ENCODE peak calls at places on chromosomes 4 and X, in six cellular contexts. C is adipocyte, B is Peyer's patch, Q is astrocyte, L is HepG2, H is transverse colon. Y is an unnamed sample.

GRCh38 chr4:105966046-105966445 is 70.8 kb downstream of the NPNT start:
- DNase-seq in H (no peak), B (no peak), L (no peak), Q (peak), C (peak), Y (no peak)

GRCh38 chrX:140526138-140526537 is 21.3 kb upstream of the SOX3 start:
- DNase-seq in C (no peak), B (no peak), H (no peak), Q (peak), L (no peak), Y (no peak)

GRCh38 chr4:85565761-85566480 is 91.0 kb downstream of the ARHGAP24 start:
- DNase-seq in L (no peak), B (no peak), Q (peak), H (no peak), C (peak), Y (no peak)

GRCh38 chrX:23292979-23293651 is 41.5 kb upstream of the PTCHD1 start:
- DNase-seq in Q (peak), L (no peak), B (no peak), C (no peak), H (no peak), Y (no peak)

GRCh38 chr4:184727430-184727829 is 6.5 kb downstream of the CENPU start:
- DNase-seq in L (no peak), Q (no peak), B (no peak), H (no peak), C (no peak), Y (no peak)

GRCh38 chr4:88803600-88804096 is 106.0 kb upstream of the NAP1L5 start:
- DNase-seq in C (peak), Q (peak), H (peak), B (no peak), L (no peak), Y (no peak)

GRCh38 chr4:38106301-38106700 is 146.1 kb downstream of the PTTG2 start:
- DNase-seq in L (no peak), B (no peak), H (no peak), C (no peak), Q (peak), Y (no peak)

GRCh38 chr4:99723555-99724450 is 66.2 kb upstream of the C4orf54 start:
- DNase-seq in C (peak), H (peak), L (peak), Q (peak), B (no peak), Y (no peak)

GRCh38 chr4:108287834-108288413 is 119.2 kb upstream of the LEF1 start:
- DNase-seq in C (no peak), B (no peak), Q (no peak), H (no peak), L (no peak), Y (no peak)

GRCh38 chrX:39953879-39954278 is 143.9 kb downstream of the BCOR start:
- DNase-seq in B (no peak), L (peak), Q (peak), C (peak), H (peak), Y (no peak)

GRCh38 chr4:123609829-123610228 is 213.2 kb downstream of the SPRY1 start:
- DNase-seq in L (no peak), H (no peak), B (no peak), C (no peak), Q (no peak), Y (no peak)

GRCh38 chr4:153074501-153075255 is 129.6 kb upstream of the TRIM2 start:
- DNase-seq in L (no peak), C (peak), Q (peak), B (no peak), H (no peak), Y (no peak)

GRCh38 chr4:2081540-2081939 is 22.4 kb downstream of the NAT8L start:
- DNase-seq in H (no peak), C (no peak), L (no peak), B (no peak), Q (no peak), Y (no peak)

GRCh38 chr4:122364700-122365404 is 14.0 kb upstream of the ADAD1 start:
- DNase-seq in Q (no peak), C (no peak), H (peak), L (peak), B (no peak), Y (peak)

GRCh38 chrX:105527759-105528158 is 294.6 kb upstream of the NRK start:
- DNase-seq in Q (peak), C (peak), H (no peak), B (no peak), L (no peak), Y (no peak)

GRCh38 chrX:42274151-42274550 is 350.8 kb upstream of the CASK start:
- DNase-seq in H (no peak), C (no peak), L (no peak), B (no peak), Q (no peak), Y (no peak)

GRCh38 chr4:4789462-4789861 is 70.0 kb upstream of the MSX1 start:
- DNase-seq in L (no peak), B (no peak), Q (no peak), C (no peak), H (no peak), Y (no peak)

GRCh38 chr4:83109480-83110221 is 4.9 kb downstream of the PLAC8 start:
- DNase-seq in C (peak), H (peak), Q (no peak), L (no peak), B (peak), Y (no peak)

GRCh38 chr4:173217727-173218126 is 49.1 kb downstream of the GALNT7 start:
- DNase-seq in C (peak), L (no peak), H (no peak), Q (peak), B (no peak), Y (no peak)

GRCh38 chr4:145861331-145862318 is 77.0 kb downstream of the ZNF827 start:
- DNase-seq in Q (peak), C (no peak), B (no peak), L (no peak), H (no peak), Y (no peak)

GRCh38 chrX:960821-961220 is 251.6 kb downstream of the CRLF2 start:
- DNase-seq in L (no peak), C (no peak), H (no peak), B (no peak), Q (no peak), Y (no peak)

GRCh38 chr4:184617611-184618196 is 31.5 kb downstream of the CASP3 start:
- DNase-seq in C (no peak), Q (no peak), L (no peak), B (no peak), H (peak), Y (no peak)

GRCh38 chr4:57131849-57132745 is 21.9 kb upstream of the IGFBP7 start:
- DNase-seq in C (peak), B (no peak), L (peak), Q (peak), H (no peak), Y (no peak)

GRCh38 chr4:92447265-92447905 is 143.6 kb downstream of the GRID2 start:
- DNase-seq in H (no peak), Q (no peak), L (no peak), C (no peak), B (no peak), Y (no peak)

GRCh38 chrX:17547658-17548057 is 172.7 kb downstream of the NHS start:
- DNase-seq in L (peak), B (no peak), H (peak), Q (peak), C (peak), Y (no peak)

GRCh38 chrX:73812256-73812655 is 249.3 kb downstream of the CHIC1 start:
- DNase-seq in B (no peak), L (no peak), C (no peak), Q (no peak), H (no peak), Y (no peak)
- H3K4me3 ChIP-seq in B (no peak), L (no peak), C (no peak), Q (no peak), H (no peak), Y (no peak)

DNA sequence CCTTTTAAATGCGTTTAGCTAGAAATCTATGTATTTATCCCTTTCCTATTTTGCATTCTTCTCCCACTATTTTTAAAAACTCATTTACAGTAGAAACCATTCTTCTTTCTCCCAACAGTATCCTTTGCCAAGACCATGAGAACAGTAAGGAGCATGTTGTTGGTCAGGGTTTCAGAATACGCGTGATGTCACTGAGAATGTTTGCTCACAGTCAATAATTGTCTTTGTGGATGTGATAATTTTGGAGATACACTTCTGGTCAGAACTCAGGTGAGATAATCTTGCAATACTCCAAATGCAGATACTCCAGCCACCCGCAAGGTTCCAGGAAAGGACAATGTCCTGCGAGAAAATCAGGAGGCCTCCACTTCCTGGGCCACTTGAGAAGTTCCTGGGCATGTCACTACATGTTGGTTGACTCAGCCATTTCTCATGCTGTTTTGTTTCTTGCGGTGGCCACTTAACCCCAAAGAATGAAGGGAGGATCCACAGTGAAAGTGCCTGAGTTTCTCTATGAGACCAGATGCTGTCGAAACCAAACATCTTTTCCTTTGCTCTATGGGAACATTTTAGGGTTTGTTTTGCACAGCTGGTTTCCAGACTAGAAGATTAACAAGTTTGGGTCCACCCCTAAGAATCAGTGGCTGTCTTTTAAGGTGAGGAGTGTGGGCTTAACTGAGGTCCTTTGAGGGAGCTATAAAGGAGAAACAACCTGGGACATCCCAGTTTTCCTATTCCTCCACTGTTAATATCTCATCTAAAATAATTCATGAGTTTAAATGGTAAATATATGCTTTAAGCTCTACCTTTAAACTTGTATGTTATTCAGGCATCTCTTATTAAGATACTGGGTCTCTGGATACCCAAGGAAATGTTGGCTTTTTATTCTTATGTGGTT is 116.0 kb downstream of the SOWAHB start:
- DNase-seq in H (no peak), C (peak), L (peak), Q (peak), B (no peak), Y (no peak)
- H3K4me3 ChIP-seq in H (no peak), C (peak), L (no peak), Q (peak), B (no peak), Y (no peak)

DNA sequence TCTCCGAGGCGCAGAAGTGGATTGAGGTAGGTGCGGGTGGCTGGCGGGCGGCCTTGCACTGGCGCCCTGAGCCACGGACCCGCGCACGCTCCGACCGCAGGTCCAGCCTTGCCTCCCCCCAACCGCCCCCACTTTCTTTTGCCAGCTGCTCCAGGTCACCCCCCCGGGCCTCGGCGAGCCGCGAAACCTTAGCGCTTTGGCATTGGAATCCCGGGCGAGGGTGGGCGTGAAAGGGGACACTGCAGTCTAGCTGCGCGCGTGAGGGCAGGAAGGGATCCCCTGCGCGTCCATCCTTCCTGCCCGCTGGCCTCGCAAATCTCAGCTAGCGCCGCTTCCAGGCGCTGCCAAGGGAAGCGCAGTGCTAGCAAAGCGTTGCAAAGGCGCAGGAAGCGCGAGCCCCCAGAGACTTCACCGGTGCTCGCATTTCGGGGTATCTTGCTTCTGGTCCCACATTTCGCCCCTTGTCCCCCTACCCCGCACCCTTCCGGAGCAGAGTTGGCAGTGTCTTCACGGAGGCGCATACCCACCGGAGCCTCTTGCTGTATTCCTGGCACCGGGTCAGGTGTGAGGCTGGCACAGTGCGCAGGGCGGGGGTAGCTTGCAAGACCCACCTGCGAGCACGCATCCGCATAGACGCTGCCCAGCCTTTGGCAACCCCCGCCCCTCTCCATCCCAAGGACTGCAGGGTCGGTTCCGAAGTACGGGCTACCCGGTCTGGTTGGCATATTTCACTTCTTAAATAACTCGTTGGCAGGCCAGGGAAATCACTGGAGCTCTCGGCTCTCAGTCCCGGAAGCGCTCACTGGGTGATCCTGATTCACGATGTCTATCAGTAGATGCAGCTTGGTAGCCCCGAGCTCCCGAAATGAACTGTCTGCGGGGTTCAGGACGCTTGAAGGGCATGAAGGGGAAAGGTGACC is 104.4 kb downstream of the UCHL1 start:
- DNase-seq in B (no peak), Q (no peak), L (no peak), C (peak), H (peak), Y (no peak)
- H3K4me3 ChIP-seq in B (peak), Q (peak), L (peak), C (peak), H (peak), Y (no peak)

GRCh38 chr4:39976141-39976944 is 1.4 kb downstream of the PDS5A start:
- DNase-seq in H (peak), Q (peak), B (peak), C (peak), L (peak), Y (peak)

GRCh38 chr4:39978378-39978775 is 666 bp upstream of the PDS5A start:
- DNase-seq in L (no peak), Q (no peak), C (no peak), H (no peak), B (no peak), Y (no peak)

GRCh38 chr4:39977489-39978377 is at the start of gene PDS5A:
- DNase-seq in H (peak), L (peak), Q (peak), B (peak), C (peak), Y (peak)

GRCh38 chr4:39976945-39977488 is 694 bp downstream of the PDS5A start:
- DNase-seq in H (peak), L (no peak), B (peak), Q (no peak), C (peak), Y (no peak)

DNA sequence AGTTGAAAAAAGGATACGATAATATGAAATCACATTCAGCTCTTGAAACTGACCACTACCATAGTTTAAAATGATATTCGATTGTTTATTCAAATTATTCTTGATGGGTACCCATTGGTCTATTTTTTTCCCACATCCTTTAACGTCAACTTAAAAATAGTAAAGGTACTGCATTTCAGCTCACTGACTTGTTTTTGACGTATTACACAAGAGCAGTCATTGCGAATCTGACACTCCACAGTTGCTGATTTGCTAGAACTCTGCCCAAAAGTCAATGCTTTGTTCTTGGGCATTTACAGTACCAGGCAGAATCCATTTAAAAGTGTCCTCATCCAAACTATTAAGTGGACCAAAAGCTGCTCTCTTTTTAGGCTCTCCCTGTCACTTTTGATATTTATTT is 1.2 kb upstream of the PDS5A start:
- DNase-seq in B (no peak), H (no peak), C (no peak), L (no peak), Q (no peak), Y (no peak)
- H3K4me3 ChIP-seq in B (no peak), H (no peak), C (no peak), L (no peak), Q (no peak), Y (no peak)

DNA sequence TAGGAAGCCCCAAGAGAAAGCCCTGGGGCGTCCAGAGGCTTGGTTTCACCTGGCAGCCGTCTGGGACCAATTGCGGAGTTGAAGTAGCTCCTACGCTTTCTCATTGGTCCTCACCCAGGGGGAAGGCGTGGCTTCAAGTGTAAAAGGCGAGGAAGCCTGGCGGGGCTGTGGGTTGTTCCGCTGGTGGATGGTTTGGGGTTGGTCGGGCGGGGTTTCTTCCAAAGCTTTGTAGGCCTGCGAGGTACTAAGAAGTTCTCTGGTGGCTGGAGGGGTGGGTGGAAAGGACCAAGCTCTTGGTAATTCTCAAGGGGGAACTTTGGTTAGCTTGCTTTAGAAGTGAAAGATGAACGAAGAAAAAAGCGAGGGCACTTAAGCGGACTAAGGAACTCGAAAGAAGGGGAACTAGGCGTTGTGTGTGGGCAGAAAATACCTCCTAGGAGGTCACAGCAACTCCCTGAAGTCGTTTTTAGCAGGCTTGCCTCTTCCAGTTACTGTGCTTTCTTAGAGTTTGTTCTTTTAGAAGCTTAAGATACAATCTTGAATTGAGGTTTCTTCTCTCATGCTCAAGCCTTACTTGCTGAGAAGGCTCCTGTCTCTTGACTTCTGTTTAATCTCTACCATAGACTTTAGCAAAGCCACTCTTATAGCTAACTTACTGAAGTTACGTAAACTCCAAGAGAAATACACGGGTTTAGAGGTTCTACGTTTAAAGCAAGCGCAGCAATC is 36.7 kb downstream of the CCNG2 start:
- DNase-seq in B (peak), C (no peak), L (no peak), Q (no peak), H (peak), Y (peak)
- H3K4me3 ChIP-seq in B (peak), C (no peak), L (no peak), Q (no peak), H (peak), Y (no peak)

DNA sequence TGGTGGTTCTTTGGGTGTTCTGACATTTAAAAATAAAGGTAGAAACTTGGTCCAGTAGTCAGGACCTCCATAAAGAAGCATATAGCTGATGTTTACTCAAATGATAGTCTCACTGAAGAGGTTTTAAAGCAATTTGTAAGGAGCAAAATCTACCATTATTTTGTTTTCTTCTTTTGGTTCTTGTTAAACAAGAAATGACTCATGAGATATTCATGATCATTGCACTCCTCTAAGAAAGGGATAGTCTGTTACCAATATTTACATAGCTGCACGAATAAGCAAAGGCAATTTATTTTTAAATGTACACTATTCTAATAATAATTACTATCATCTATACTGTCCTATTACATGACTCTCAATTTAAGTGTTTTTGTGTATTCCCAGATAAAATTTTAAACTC is 397.9 kb downstream of the FAM47B start:
- DNase-seq in H (no peak), L (no peak), C (peak), Q (no peak), B (no peak), Y (no peak)
- H3K4me3 ChIP-seq in H (no peak), L (no peak), C (no peak), Q (no peak), B (no peak), Y (no peak)

GRCh38 chr4:86582453-86582852 is 11.7 kb upstream of the PTPN13 start:
- DNase-seq in L (no peak), B (no peak), Q (no peak), H (no peak), C (no peak), Y (no peak)
- H3K4me3 ChIP-seq in L (no peak), B (no peak), Q (no peak), H (peak), C (peak), Y (no peak)